ENCODE peak calls at places on chromosome 4, in five cellular contexts. Y is GM12878, P is HEK293T, A is NT2/D1, R is HepG2. V is an unnamed sample.

GRCh38 chr4:4409416-4410115 is 22.7 kb downstream of the NSG1 start:
- DNase-seq in Y (no peak), R (no peak), P (no peak), A (no peak), V (no peak)

GRCh38 chr4:134027931-134028330 is 173.7 kb downstream of the PABPC4L start:
- DNase-seq in Y (no peak), R (no peak), A (no peak), P (no peak), V (no peak)

GRCh38 chr4:78809928-78810835 is 34.0 kb downstream of the BMP2K start:
- DNase-seq in Y (no peak), R (no peak), P (no peak), A (no peak), V (no peak)

GRCh38 chr4:93495346-93495745 is 333.2 kb upstream of the ATOH1 start:
- DNase-seq in A (no peak), P (no peak), R (no peak), Y (no peak), V (no peak)

GRCh38 chr4:113086172-113086695 is 36.8 kb downstream of the ANK2 start:
- DNase-seq in P (no peak), R (no peak), A (no peak), Y (no peak), V (no peak)

GRCh38 chr4:1683371-1683902 is 676 bp downstream of the FAM53A start:
- DNase-seq in R (no peak), Y (no peak), P (no peak), A (peak; percentile 38), V (no peak)

GRCh38 chr4:154329268-154329858 is 162.2 kb downstream of the DCHS2 start:
- DNase-seq in R (peak; percentile 3), P (peak; percentile 24), A (no peak), Y (no peak), V (no peak)

GRCh38 chr4:86970447-86971354 is 35.9 kb downstream of the AFF1 start:
- DNase-seq in Y (no peak), P (no peak), A (no peak), R (no peak), V (no peak)

GRCh38 chr4:146059865-146060264 is 115.7 kb upstream of the LSM6 start:
- DNase-seq in P (no peak), R (no peak), Y (peak; percentile 84), A (no peak), V (no peak)

GRCh38 chr4:168917150-168917779 is 92.8 kb downstream of the CBR4 start:
- DNase-seq in P (peak; percentile 23), R (peak; percentile 14), Y (no peak), A (peak; percentile 18), V (no peak)

GRCh38 chr4:139523076-139523475 is 32.9 kb downstream of the SETD7 start:
- DNase-seq in Y (no peak), A (no peak), P (no peak), R (no peak), V (no peak)

GRCh38 chr4:42331914-42332368 is 65.3 kb upstream of the SHISA3 start:
- DNase-seq in R (no peak), A (no peak), P (no peak), Y (no peak), V (no peak)

GRCh38 chr4:157280673-157281072 is 60.1 kb downstream of the GRIA2 start:
- DNase-seq in Y (no peak), P (no peak), R (no peak), A (no peak), V (no peak)

GRCh38 chr4:139526928-139527327 is 29.1 kb downstream of the SETD7 start:
- DNase-seq in R (no peak), A (no peak), Y (no peak), P (no peak), V (no peak)

GRCh38 chr4:188423039-188423438 is 283.8 kb downstream of the TRIML1 start:
- DNase-seq in A (no peak), Y (no peak), P (no peak), R (no peak), V (no peak)

DNA sequence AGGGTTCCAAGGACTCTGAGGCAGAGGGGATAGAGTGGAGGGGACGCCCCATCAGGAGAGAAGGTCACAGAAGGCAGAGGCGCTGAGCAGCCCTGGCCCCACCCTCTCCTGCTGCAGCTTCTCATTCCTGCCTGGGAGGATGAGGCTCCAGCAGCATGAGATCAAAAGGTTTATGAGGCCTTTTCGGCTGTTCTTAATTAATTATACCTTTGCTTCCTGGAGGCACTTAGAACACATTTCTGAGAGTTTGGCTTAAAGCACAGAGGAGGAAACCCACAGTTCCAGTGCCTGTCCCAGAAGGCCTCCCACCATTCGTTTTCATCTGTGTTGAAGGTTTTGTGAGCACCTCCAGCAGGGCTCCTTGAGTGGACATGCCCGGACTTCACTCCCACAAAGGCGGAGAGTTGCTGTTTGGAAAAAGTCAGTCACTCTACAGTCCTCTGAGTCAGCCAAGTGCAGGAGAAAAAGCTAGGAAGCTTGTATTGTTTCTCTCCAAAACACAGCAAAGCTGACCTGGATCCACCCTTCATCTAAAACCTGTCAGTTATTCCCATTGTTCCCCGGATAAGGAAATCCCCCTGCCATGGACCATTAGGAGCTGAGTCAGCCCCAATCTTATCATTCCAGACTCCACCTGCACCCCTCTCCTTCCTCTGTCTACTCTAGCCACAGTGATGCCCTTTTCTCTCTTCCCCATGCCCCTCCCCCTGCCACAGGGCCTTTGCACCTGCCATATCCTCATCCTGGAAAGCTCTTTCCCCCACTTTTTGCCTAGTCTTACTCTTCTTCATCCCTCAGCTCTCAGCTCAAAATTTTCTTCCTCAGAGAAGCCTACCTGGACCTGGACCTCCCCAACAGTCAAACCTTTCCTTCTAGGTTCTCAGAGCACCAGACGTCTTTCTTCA is 276.8 kb downstream of the FBXW7 start:
- DNase-seq in R (peak; percentile 13), A (no peak), Y (no peak), P (no peak), V (no peak)
- TF ChIP-seq SUZ12 in R (no peak), A (no peak), Y (no peak), P (no peak), V (no peak)

DNA sequence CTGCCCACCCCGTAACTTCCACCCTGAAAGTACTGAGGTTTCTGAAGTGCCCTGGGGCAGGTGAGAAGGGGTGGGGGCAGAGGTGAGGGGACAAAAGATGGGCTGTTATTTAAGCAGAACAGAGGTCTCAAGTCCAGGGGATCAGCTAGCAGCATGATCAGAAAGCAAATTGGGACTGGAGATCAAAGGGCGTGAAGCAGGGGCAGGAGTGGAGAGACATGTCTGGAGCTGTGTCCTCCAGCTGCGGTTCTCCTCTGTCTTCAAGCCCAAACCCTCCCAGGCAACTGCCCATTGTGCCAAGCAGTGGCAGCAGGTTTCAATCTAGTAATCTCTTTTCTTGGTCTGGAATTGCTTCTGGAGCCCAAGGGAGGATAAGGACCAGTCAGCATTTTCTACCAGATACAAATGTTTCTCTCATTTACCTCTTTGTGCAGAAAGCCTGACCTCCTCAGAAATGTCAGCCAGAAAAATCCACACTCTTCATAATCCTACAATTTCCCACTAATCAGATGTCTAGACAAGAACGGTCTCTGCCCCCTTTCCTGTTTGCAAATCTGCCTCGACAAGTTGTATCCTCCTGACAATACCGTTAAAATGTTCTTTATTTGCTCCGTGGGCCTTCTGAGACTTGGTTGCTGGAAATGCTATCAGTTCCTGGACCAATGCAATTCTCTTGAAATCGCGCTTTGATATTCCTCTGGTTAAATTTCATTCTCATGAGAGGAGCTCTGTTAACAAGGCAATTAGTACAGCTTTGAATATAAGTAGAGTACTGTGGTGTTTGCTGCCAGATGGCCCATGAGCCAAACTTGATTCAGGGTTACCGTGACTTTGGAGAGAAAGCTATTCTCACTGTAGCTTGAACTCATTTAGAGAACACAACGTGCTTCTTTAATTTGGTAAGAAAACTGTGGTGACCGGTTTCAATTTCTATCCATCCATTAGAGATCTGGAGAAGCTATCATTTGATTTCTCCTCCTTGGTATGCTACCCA is 23.1 kb upstream of the RASL11B start:
- DNase-seq in A (no peak), Y (no peak), P (no peak), R (peak; percentile 8), V (no peak)
- TF ChIP-seq SUZ12 in A (no peak), Y (no peak), P (no peak), R (no peak), V (no peak)

DNA sequence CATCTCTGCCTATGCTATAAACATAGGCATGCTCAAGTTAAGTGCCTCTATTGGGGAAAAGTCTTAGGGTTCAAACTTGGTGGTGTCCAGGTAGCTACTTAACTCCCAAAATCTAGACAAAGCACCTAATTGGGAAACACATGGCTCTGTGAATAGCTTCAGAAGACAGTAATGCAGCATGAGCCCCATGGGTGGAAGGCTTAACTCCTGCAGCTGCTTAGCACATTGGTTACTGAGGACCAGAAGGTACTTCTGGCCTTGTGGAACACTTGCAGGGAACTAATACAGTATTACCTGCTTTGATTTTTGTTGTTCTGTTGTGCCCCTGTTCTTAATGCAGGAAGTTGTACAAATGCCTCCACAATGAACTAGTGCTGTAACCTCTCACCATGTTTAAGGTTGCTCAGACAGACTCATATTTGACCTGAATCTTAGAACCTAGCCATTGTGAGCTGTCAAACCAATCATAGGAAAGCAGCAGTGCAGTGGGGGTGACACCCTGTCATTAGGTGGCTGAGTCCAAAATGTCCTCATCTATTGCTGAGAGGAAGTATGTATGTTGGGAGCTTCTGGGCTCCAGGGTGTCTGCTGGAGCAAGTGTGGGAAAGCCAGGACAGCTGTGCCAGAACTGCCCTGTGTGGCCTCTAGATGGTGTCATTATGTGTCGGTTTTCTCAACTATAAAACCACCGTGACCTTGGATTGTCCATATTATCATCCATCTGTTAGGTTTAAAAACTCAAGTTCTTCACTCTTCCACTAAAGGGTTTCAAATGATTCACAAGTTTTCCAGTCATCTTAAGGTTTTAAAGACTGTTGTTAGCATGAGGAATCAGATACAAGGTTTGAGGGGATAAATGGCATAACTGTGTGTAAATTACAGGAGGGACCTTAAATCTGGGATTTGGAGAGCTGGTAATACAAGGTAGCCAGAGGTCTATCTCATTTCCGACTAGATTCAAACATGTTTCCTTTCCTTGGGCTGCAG is 69.9 kb upstream of the WDR1 start:
- DNase-seq in A (no peak), Y (no peak), P (peak; percentile 18), R (no peak), V (no peak)
- TF ChIP-seq SUZ12 in A (no peak), Y (no peak), P (no peak), R (no peak), V (no peak)

GRCh38 chr4:80202784-80203553 is 5.7 kb downstream of the PRDM8 start:
- DNase-seq in R (no peak), A (no peak), P (no peak), Y (no peak), V (no peak)

GRCh38 chr4:80199947-80200346 is 2.6 kb downstream of the PRDM8 start:
- DNase-seq in A (no peak), Y (no peak), P (no peak), R (no peak), V (no peak)

GRCh38 chr4:80199004-80199579 is 1.8 kb downstream of the PRDM8 start:
- DNase-seq in P (no peak), R (no peak), Y (no peak), A (no peak), V (no peak)

GRCh38 chr4:80202190-80202711 is 4.9 kb downstream of the PRDM8 start:
- DNase-seq in A (no peak), Y (no peak), R (no peak), P (peak; percentile 52), V (no peak)

GRCh38 chr4:80201326-80202151 is 4.2 kb downstream of the PRDM8 start:
- DNase-seq in P (no peak), Y (no peak), R (no peak), A (no peak), V (no peak)
- TF ChIP-seq SUZ12 in P (no peak), Y (no peak), R (no peak), A (no peak), V (peak; percentile 97)

GRCh38 chr4:121939690-121940089 is 12.2 kb downstream of the TRPC3 start:
- DNase-seq in R (no peak), Y (no peak), P (peak; percentile 13), A (no peak), V (no peak)

GRCh38 chr4:121938282-121939092 is 13.4 kb downstream of the TRPC3 start:
- DNase-seq in P (no peak), R (peak; percentile 12), A (no peak), Y (no peak), V (no peak)

GRCh38 chr4:121946644-121947043 is 5.2 kb downstream of the TRPC3 start:
- DNase-seq in P (no peak), A (no peak), Y (no peak), R (no peak), V (no peak)

GRCh38 chr4:121943941-121944340 is 7.9 kb downstream of the TRPC3 start:
- DNase-seq in Y (no peak), P (peak; percentile 53), R (peak; percentile 10), A (no peak), V (peak; percentile 86)
- TF ChIP-seq SUZ12 in Y (no peak), P (no peak), R (no peak), A (no peak), V (no peak)

V was measured in H1.